ENCODE peak calls at places on chromosomes 3 and 15, in six cellular contexts. K is left kidney, D is A172, W is H7, M is substantia nigra, Z is T follicular helper cell. G is an unnamed sample.

GRCh38 chr15:35115155-35115725 is 30.1 kb upstream of the NANOGP8 start:
- DNase-seq in M (no peak), W (no peak), D (no peak), K (peak), Z (no peak), G (no peak)

GRCh38 chr3:20103731-20104130 is 63.5 kb downstream of the KAT2B start:
- DNase-seq in M (no peak), K (no peak), W (no peak), Z (no peak), D (no peak), G (no peak)

GRCh38 chr15:101652783-101653430 is 726 bp upstream of the TM2D3 start:
- DNase-seq in K (peak), D (no peak), Z (no peak), W (peak), M (no peak), G (peak)

GRCh38 chr15:65424683-65425082 is 1.9 kb upstream of the IGDCC4 start:
- DNase-seq in D (no peak), M (no peak), W (no peak), K (peak), Z (no peak), G (no peak)

GRCh38 chr3:156665296-156665695 is 9.1 kb upstream of the TIPARP start:
- DNase-seq in D (no peak), M (no peak), W (no peak), Z (no peak), K (peak), G (no peak)

GRCh38 chr15:42911058-42911592 is 9.5 kb downstream of the TTBK2 start:
- DNase-seq in W (no peak), D (no peak), Z (no peak), M (no peak), K (no peak), G (no peak)

GRCh38 chr15:58469432-58470353 is 37.9 kb downstream of the LIPC start:
- DNase-seq in M (no peak), Z (no peak), W (no peak), K (peak), D (peak), G (no peak)

GRCh38 chr3:149703474-149703873 is 45.6 kb upstream of the WWTR1 start:
- DNase-seq in Z (no peak), K (no peak), D (no peak), W (no peak), M (no peak), G (no peak)

GRCh38 chr3:65672876-65673815 is 365.6 kb downstream of the MAGI1 start:
- DNase-seq in M (no peak), W (peak), K (peak), Z (no peak), D (peak), G (no peak)

GRCh38 chr3:142213298-142213697 is 12.1 kb downstream of the GK5 start:
- DNase-seq in K (no peak), D (no peak), M (no peak), Z (no peak), W (no peak), G (no peak)

GRCh38 chr15:64558460-64559179 is 98.2 kb downstream of the ZNF609 start:
- DNase-seq in M (no peak), D (no peak), Z (no peak), W (no peak), K (no peak), G (no peak)

G was measured in activated T-cell treated with anti-CD3 and anti-CD28 coated beads for 1 hour.